ENCODE peak calls at places on chromosome 9, in seven cellular contexts. A is choroid plexus epithelial cell, B is GM13977, J is colonic mucosa, I is A549, U is cardiac fibroblast, N is tibial nerve. K is an unnamed sample.

GRCh38 chr9:16126042-16126441 is 573.2 kb downstream of the CCDC171 start:
- DNase-seq in A (peak; percentile 65), B (no peak), J (no peak), I (no peak), U (no peak), N (no peak), K (peak; percentile 72)

GRCh38 chr9:99269429-99269828 is 47.3 kb downstream of the SEC61B start:
- DNase-seq in A (peak; percentile 60), B (no peak), J (no peak), I (no peak), U (peak; percentile 61), N (no peak), K (peak; percentile 95)

GRCh38 chr9:110588296-110588695 is 8.8 kb upstream of the SVEP1 start:
- DNase-seq in A (peak; percentile 65), B (no peak), J (no peak), I (no peak), U (no peak), N (no peak), K (no peak)

GRCh38 chr9:136007276-136007675 is 46.1 kb upstream of the UBAC1 start:
- DNase-seq in A (no peak), B (no peak), J (no peak), I (no peak), U (no peak), N (no peak), K (no peak)

GRCh38 chr9:96317335-96317980 is 15.5 kb upstream of the HSD17B3 start:
- DNase-seq in A (peak; percentile 86), B (peak; percentile 65), J (peak; percentile 41), I (peak; percentile 60), U (peak; percentile 84), N (peak; percentile 57), K (peak; percentile 77)

GRCh38 chr9:90956026-90956810 is 154.6 kb downstream of the SYK start:
- DNase-seq in A (peak; percentile 34), B (no peak), J (no peak), I (no peak), U (no peak), N (no peak), K (peak; percentile 30)

GRCh38 chr9:110886832-110887231 is 151.4 kb downstream of the LPAR1 start:
- DNase-seq in A (peak; percentile 79), B (no peak), J (no peak), I (no peak), U (peak; percentile 62), N (no peak), K (peak; percentile 76)

GRCh38 chr9:79764377-79764776 is 192.6 kb downstream of the TLE4 start:
- DNase-seq in A (peak; percentile 96), B (no peak), J (peak; percentile 30), I (peak; percentile 16), U (peak; percentile 85), N (peak; percentile 15), K (peak; percentile 92)

GRCh38 chr9:16329699-16330113 is 540.8 kb downstream of the BNC2 start:
- DNase-seq in A (peak; percentile 38), B (no peak), J (peak; percentile 34), I (no peak), U (peak; percentile 72), N (no peak), K (peak; percentile 72)

GRCh38 chr9:16879416-16879815 is 8.9 kb upstream of the BNC2 start:
- DNase-seq in A (peak; percentile 31), B (no peak), J (no peak), I (no peak), U (no peak), N (no peak), K (no peak)

GRCh38 chr9:72271617-72272478 is 93.2 kb downstream of the ZFAND5 start:
- DNase-seq in A (peak; percentile 77), B (peak; percentile 70), J (peak; percentile 80), I (peak; percentile 76), U (peak; percentile 68), N (no peak), K (peak; percentile 66)

DNA sequence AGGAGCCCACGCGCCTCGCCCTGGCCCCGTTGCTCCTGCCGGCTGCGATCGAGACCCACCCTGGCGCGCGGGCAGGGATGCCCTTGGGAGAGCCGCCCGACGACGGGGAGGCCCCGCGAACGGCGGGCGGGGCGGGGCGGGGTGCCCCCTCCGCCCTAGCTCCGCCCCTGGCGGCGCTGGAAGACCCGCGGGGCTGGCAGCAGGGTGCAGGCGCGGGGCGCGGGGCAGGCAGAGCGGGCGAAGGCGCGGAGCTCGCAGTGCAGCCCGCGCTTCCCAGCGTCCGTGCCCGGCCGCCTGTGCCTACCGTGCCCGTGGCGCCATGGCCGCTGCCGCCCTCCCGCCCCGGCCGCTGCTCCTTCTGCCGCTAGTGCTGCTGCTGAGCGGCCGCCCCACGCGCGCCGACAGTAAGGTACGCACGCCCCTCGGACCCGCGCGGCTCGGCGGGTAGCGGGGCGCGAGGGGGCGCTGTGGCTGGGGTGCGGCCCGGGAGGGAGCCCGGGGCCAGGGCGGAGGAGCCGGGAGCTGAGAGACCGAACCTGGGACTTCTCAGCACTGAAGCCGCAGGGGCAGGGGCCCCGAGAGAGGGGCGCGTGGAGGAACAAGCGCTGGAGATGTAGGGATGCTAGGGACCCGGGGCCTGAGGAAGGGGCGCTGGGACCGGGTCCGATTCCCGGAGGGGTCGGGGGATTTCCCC is at the start of gene OLFML2A:
- DNase-seq in A (no peak), B (peak; percentile 68), J (no peak), I (peak; percentile 58), U (no peak), N (no peak), K (no peak)
- TF ChIP-seq CTCF in A (peak; percentile 20), B (peak; percentile 64), J (no peak), I (peak; percentile 69), U (no peak), N (peak; percentile 23), K (no peak)

GRCh38 chr9:112061152-112061740 is 113.9 kb downstream of the SUSD1 start:
- DNase-seq in A (peak; percentile 98), B (peak; percentile 72), J (peak; percentile 68), I (peak; percentile 81), U (peak; percentile 97), N (no peak), K (peak; percentile 98)
- TF ChIP-seq CTCF in A (no peak), B (no peak), J (no peak), I (no peak), U (no peak), N (no peak), K (no peak)

GRCh38 chr9:127943746-127944145 is 6.1 kb upstream of the DPM2 start:
- DNase-seq in A (peak; percentile 84), B (peak; percentile 88), J (peak; percentile 90), I (peak; percentile 79), U (peak; percentile 82), N (peak; percentile 81), K (peak; percentile 80)

GRCh38 chr9:127942152-127943010 is 4.7 kb upstream of the DPM2 start:
- DNase-seq in A (peak; percentile 77), B (peak; percentile 74), J (no peak), I (peak; percentile 63), U (peak; percentile 84), N (peak; percentile 62), K (peak; percentile 71)

GRCh38 chr9:127941062-127941925 is 3.6 kb upstream of the DPM2 start:
- DNase-seq in A (no peak), B (no peak), J (no peak), I (no peak), U (no peak), N (no peak), K (no peak)

GRCh38 chr9:127944586-127945218 is 7.0 kb upstream of the DPM2 start:
- DNase-seq in A (no peak), B (no peak), J (no peak), I (no peak), U (no peak), N (no peak), K (no peak)

GRCh38 chr9:127943011-127943662 is 5.5 kb upstream of the DPM2 start:
- DNase-seq in A (no peak), B (no peak), J (no peak), I (no peak), U (no peak), N (no peak), K (no peak)
- TF ChIP-seq CTCF in A (no peak), B (peak; percentile 18), J (peak; percentile 12), I (no peak), U (no peak), N (no peak), K (no peak)

DNA sequence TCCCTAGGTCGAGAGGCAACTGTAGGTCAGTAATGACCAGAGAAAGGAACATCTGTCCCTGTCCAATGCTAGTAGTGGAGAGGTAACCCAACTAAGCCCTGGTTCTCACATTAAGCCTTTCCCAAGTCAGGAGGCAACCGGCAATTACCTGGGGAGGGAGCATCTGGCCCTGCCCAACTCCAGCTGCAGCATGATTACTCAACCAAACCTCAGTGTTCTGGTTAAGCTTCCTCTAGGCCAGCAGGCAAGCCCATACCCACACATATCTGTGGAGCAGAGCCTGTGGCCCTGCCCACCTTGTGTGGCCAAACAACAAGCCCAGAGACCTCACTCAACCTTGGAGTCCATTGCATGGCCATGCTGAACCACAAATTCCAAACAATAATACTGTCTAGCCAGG is 220.8 kb upstream of the SLC24A2 start:
- DNase-seq in A (no peak), B (no peak), J (no peak), I (no peak), U (no peak), N (no peak), K (no peak)
- TF ChIP-seq CTCF in A (no peak), B (no peak), J (no peak), I (no peak), U (no peak), N (no peak), K (no peak)

DNA sequence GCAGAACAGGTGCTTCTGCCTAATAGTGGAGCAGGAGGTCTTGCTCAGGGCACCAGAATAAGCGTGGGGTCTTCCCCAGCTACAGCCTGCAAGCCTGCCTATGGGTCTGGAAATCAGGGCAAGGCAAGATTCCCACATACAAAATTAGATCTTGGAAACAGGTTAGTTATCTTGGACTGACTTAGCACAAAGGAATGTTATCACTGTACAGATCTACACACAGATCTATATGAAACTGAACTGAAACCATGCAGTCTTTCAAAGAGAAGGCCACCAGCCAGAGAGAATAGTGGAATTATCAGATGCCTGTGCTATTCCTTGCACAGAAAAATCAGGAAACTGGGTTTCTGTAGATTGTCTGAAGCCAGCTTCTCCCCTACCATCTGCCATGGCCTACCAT is 585.7 kb downstream of the ACTL7B start:
- DNase-seq in A (peak; percentile 10), B (no peak), J (no peak), I (no peak), U (no peak), N (no peak), K (peak; percentile 64)
- TF ChIP-seq CTCF in A (no peak), B (peak; percentile 23), J (no peak), I (no peak), U (no peak), N (no peak), K (peak; percentile 37)

DNA sequence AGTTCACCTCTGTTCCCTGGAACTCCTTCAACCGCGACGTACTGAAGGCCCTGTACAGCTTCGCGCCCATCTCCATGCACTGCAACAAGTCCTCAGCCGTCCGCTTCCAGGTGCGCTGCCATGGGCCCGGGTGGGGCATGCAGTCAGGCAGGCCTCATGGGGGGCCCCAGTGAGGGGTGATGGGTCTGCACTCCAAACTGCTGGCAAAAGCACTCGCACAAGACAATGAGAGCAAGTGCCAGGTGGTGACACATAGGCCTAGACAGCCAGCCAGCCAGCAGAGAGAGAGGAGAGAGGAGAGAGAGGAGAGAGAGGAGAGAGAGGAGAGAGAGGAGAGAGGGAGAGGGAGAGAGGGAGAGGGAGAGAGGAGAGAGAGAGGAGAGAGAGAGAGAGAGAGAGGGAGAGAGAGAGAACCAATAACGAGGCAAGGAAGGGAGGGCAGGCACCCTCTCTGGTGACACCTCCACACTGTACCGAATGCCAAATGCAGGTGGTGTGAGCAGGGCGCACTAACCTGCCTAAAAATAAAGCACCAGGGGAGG is 21.0 kb downstream of the DBH start:
- DNase-seq in A (no peak), B (no peak), J (no peak), I (no peak), U (peak; percentile 26), N (no peak), K (peak; percentile 21)
- TF ChIP-seq CTCF in A (no peak), B (no peak), J (no peak), I (no peak), U (no peak), N (peak; percentile 6), K (no peak)

K was measured in fibroblast of the aortic adventitia.